ENCODE peak calls at places on chromosomes 16 and 17, in six cellular contexts. O is ovary, T is A549, J is uterus, G is IMR-90, P is transverse colon. K is an unnamed sample.

GRCh38 chr17:1542316-1542715 is 20.3 kb downstream of the PITPNA start:
- DNase-seq in O (no peak), G (no peak), J (no peak), P (no peak), T (no peak), K (no peak)

GRCh38 chr16:48542020-48542473 is 67.9 kb downstream of the N4BP1 start:
- DNase-seq in T (peak; percentile 56), O (peak; percentile 56), G (peak; percentile 54), P (peak; percentile 48), J (no peak), K (no peak)

GRCh38 chr17:19703776-19704371 is 12.5 kb downstream of the SLC47A2 start:
- DNase-seq in G (no peak), P (no peak), T (no peak), O (no peak), J (no peak), K (peak; percentile 65)

GRCh38 chr16:51465026-51465425 is 314.0 kb upstream of the SALL1 start:
- DNase-seq in P (no peak), G (peak; percentile 47), J (no peak), O (no peak), T (no peak), K (no peak)

GRCh38 chr17:61614219-61614618 is 23.2 kb upstream of the NACA2 start:
- DNase-seq in T (no peak), O (no peak), G (no peak), J (no peak), P (no peak), K (no peak)

GRCh38 chr17:51748749-51749604 is 409.5 kb downstream of the CA10 start:
- DNase-seq in J (no peak), O (no peak), G (no peak), T (no peak), P (no peak), K (no peak)

GRCh38 chr17:71503710-71504471 is 616.9 kb upstream of the SOX9 start:
- DNase-seq in T (no peak), J (no peak), G (no peak), P (no peak), O (no peak), K (no peak)

GRCh38 chr17:14046978-14047377 is 22.3 kb upstream of the COX10 start:
- DNase-seq in P (no peak), J (no peak), T (no peak), O (no peak), G (no peak), K (no peak)

GRCh38 chr16:47995354-47995753 is 160.4 kb downstream of the ABCC12 start:
- DNase-seq in P (no peak), G (no peak), T (no peak), O (no peak), J (no peak), K (no peak)

GRCh38 chr17:63774141-63774981 is at the start of gene DDX42:
- DNase-seq in P (peak; percentile 94), T (peak; percentile 58), G (peak; percentile 54), J (peak; percentile 39), O (peak; percentile 90), K (peak; percentile 94)

GRCh38 chr17:64778367-64779290 is 116.5 kb upstream of the SMURF2 start:
- DNase-seq in J (no peak), G (no peak), P (peak; percentile 59), O (no peak), T (no peak), K (no peak)

GRCh38 chr16:89197633-89198416 is 2.5 kb downstream of the SLC22A31 start:
- DNase-seq in J (no peak), G (no peak), T (no peak), O (no peak), P (no peak), K (no peak)

GRCh38 chr16:86942469-86943175 is 364.3 kb downstream of the FOXL1 start:
- DNase-seq in G (no peak), J (no peak), P (no peak), T (no peak), O (no peak), K (no peak)

GRCh38 chr17:70168044-70168978 is 1.0 kb upstream of the KCNJ2 start:
- DNase-seq in J (peak; percentile 31), G (peak; percentile 81), T (peak; percentile 69), P (peak; percentile 80), O (peak; percentile 69), K (peak; percentile 37)

GRCh38 chr16:23384878-23385277 is 68.1 kb downstream of the COG7 start:
- DNase-seq in P (no peak), T (no peak), G (no peak), O (no peak), J (no peak), K (peak; percentile 24)

GRCh38 chr17:69454051-69454450 is 39.6 kb downstream of the MAP2K6 start:
- DNase-seq in O (no peak), T (no peak), G (no peak), J (no peak), P (no peak), K (no peak)

GRCh38 chr16:14493791-14494190 is 136.3 kb downstream of the PARN start:
- DNase-seq in P (no peak), J (no peak), O (no peak), G (no peak), T (no peak), K (no peak)

GRCh38 chr16:14494396-14494795 is 135.7 kb downstream of the PARN start:
- DNase-seq in T (no peak), O (no peak), G (no peak), P (no peak), J (no peak), K (no peak)

GRCh38 chr16:14490281-14490680 is 139.8 kb downstream of the PARN start:
- DNase-seq in O (no peak), J (no peak), P (no peak), G (no peak), T (no peak), K (peak; percentile 61)

GRCh38 chr16:14492614-14493013 is 137.4 kb downstream of the PARN start:
- DNase-seq in J (no peak), T (no peak), O (no peak), G (no peak), P (no peak), K (no peak)

DNA sequence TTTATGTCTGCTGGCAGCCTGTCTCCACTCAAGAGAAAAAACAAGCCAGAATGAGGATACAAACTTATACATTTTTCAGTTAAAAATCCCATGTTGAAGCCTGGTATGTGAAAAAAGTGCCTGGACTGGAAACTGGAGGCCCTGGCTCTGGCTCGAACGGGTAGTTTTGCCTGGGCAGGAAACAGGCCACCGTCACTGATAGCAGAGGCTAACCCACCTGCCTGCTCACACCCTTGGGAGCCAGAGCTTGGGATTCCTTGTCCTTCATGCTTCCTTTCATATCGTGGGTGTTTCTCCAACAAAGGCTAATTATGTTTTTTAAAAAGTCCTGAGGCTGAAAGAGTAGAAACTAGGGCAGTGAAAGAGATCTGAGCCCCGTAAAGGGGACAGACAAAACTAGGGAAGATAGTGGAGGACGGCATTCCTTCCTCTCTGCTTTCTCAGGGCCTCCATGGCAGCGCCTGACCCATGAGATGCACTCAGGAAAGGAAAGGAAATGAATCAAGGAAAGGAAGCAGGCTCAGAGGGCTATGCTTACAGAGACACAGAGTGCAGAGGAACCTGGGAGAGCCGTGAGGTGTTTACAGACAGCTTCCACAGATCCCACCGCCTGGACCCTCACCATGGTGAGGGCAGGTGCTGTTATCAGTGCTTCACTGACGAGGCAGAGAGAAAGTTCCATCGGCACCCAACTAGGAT is 138.1 kb downstream of the PARN start:
- DNase-seq in P (no peak), T (no peak), J (no peak), G (no peak), O (no peak), K (no peak)
- TF ChIP-seq POLR2A in P (no peak), T (no peak), J (no peak), G (no peak), O (no peak), K (no peak)

DNA sequence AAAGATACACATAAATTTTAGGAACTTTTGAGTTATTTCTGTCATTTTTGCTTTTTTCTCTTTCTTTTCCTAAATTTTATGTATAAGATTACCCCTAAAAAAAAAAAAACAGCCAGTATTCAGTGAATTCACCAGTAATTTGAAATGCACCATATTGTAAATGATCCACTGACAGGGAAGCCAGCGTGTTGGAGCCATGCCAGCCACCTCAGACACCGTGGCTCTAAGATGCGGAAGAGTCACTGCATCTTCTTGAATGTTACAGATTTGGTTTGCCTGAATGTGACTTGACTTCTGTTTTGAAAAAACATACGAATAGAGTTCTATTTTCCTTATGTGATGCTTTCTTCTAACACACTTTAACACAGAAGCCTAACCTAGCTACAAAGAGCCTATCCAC is 37.4 kb downstream of the CLUAP1 start:
- DNase-seq in J (no peak), O (no peak), P (no peak), G (no peak), T (no peak), K (no peak)
- H3K27ac ChIP-seq in J (no peak overlapping the region), O (no peak overlapping the region), P (no peak overlapping the region), G (no peak overlapping the region), T (no peak overlapping the region), K (no peak overlapping the region)

GRCh38 chr17:81391964-81392908 is 3.0 kb upstream of the BAHCC1 start:
- DNase-seq in J (peak; percentile 73), P (peak; percentile 46), O (peak; percentile 76), G (peak; percentile 52), T (no peak), K (no peak)
- TF ChIP-seq POLR2A in J (no peak), P (peak; percentile 16), O (peak; percentile 32), G (no peak), T (no peak), K (no peak)

DNA sequence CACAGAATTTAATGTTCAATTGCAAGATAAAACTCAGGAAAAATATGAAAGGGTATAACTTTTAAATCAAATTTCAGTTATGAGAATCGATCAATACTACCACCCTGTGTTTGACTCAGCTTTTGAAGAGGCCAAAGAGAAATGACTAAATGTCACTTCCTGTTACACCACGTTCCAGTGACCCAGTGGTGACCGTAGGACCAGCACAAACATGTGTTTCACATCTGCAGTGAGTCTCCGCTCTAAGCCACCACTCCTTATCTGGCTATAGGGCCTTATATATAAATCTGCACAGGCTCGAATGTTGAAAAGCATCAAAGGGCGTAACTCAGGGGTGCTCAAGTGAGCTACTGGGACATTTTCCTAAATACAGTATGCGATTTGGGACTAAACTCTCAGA is 36.1 kb downstream of the CYB5D2 start:
- DNase-seq in J (no peak), P (no peak), T (no peak), G (no peak), O (no peak), K (no peak)
- H3K27ac ChIP-seq in J (no peak overlapping the region), P (no peak overlapping the region), T (no peak overlapping the region), G (no peak overlapping the region), O (no peak overlapping the region), K (no peak overlapping the region)

DNA sequence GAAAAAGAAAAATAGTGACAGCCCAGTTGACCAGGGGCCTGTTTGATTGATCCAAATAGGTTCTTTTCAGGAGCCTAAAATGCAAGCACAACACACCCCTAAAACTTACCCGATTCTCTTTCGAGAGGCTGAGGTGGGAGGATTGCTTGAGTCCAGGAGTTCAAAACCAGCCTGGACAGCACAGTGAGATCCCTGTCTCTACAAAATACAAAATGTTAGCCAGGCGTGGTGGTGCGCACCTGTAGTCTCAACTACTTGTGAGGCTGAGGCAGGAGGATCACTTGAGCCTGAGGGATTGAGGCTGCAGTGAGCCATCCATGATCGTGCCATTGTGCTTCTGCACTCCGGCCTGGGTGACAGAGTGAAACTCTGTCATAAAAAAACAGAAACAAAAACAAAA is 1.5 kb upstream of the KIF19 start:
- DNase-seq in G (no peak), P (no peak), J (no peak), O (no peak), T (no peak), K (no peak)
- TF ChIP-seq POLR2A in G (no peak), P (no peak), J (no peak), O (no peak), T (no peak), K (no peak)

K was measured in right lobe of liver.